ENCODE peak calls at places on chromosomes 16 and 17, in five cellular contexts. K, P, W, X and R are unnamed samples.

GRCh38 chr17:7289256-7290032 is 5.0 kb downstream of the YBX2 start:
- DNase-seq in K (no peak), P (no peak), W (no peak), X (no peak), R (no peak)

GRCh38 chr17:21370430-21370829 is 5.7 kb upstream of the KCNJ12 start:
- DNase-seq in K (no peak), P (no peak), W (no peak), X (no peak), R (peak)

GRCh38 chr16:3171855-3172593 is 16.0 kb upstream of the OR1F1 start:
- DNase-seq in K (no peak), P (no peak), W (no peak), X (no peak), R (no peak)

GRCh38 chr16:25228372-25228771 is 11.6 kb downstream of the AQP8 start:
- DNase-seq in K (no peak), P (no peak), W (no peak), X (no peak), R (no peak)

GRCh38 chr16:73713817-73714495 is 582.7 kb upstream of the PSMD7 start:
- DNase-seq in K (no peak), P (peak), W (no peak), X (no peak), R (peak)

GRCh38 chr17:8326591-8327583 is 12.8 kb upstream of the ODF4 start:
- DNase-seq in K (peak), P (peak), W (no peak), X (no peak), R (peak)

GRCh38 chr16:87437911-87438610 is 45.9 kb downstream of the MAP1LC3B start:
- DNase-seq in K (no peak), P (no peak), W (no peak), X (no peak), R (no peak)

GRCh38 chr16:86577314-86577971 is 906 bp upstream of the FOXL1 start:
- DNase-seq in K (no peak), P (no peak), W (no peak), X (no peak), R (no peak)

GRCh38 chr17:17021194-17021863 is 20.9 kb upstream of the MPRIP start:
- DNase-seq in K (peak), P (no peak), W (no peak), X (no peak), R (no peak)

GRCh38 chr17:74467221-74467951 is 952 bp downstream of the CD300A start:
- DNase-seq in K (no peak), P (no peak), W (no peak), X (peak), R (no peak)

GRCh38 chr16:65598626-65599025 is 476.8 kb upstream of the CDH11 start:
- DNase-seq in K (no peak), P (no peak), W (no peak), X (no peak), R (no peak)

GRCh38 chr16:70715113-70715711 is 29.4 kb upstream of the MTSS2 start:
- DNase-seq in K (peak), P (no peak), W (peak), X (peak), R (no peak)

GRCh38 chr17:6713130-6713917 is at the start of gene SLC13A5:
- DNase-seq in K (no peak), P (peak), W (peak), X (no peak), R (peak)

GRCh38 chr17:63455417-63455816 is 9.3 kb upstream of the CYB561 start:
- DNase-seq in K (no peak), P (no peak), W (no peak), X (no peak), R (no peak)

GRCh38 chr17:55990332-55991006 is 162.8 kb upstream of the ANKFN1 start:
- DNase-seq in K (no peak), P (no peak), W (no peak), X (no peak), R (no peak)

GRCh38 chr16:11494433-11494832 is 92.3 kb downstream of the LITAF start:
- DNase-seq in K (no peak), P (no peak), W (no peak), X (no peak), R (no peak)

GRCh38 chr17:73644145-73645049 is at the start of gene SDK2:
- DNase-seq in K (no peak), P (peak), W (no peak), X (no peak), R (peak)

GRCh38 chr17:43942286-43942685 is at the start of gene PPY:
- DNase-seq in K (no peak), P (no peak), W (no peak), X (no peak), R (no peak)

GRCh38 chr17:43943769-43944418 is 1.6 kb upstream of the PPY start:
- DNase-seq in K (peak), P (peak), W (no peak), X (peak), R (peak)

GRCh38 chr17:43939886-43940285 is 2.4 kb downstream of the PPY start:
- DNase-seq in K (no peak), P (no peak), W (no peak), X (no peak), R (no peak)

GRCh38 chr17:43938838-43939182 is 3.5 kb downstream of the PPY start:
- DNase-seq in K (no peak), P (no peak), W (no peak), X (no peak), R (no peak)

GRCh38 chr17:43940630-43941029 is 1.6 kb downstream of the PPY start:
- DNase-seq in K (no peak), P (peak), W (no peak), X (no peak), R (peak)
- TF ChIP-seq CTCF in K (peak), P (peak), W (peak), X (peak), R (peak)

DNA sequence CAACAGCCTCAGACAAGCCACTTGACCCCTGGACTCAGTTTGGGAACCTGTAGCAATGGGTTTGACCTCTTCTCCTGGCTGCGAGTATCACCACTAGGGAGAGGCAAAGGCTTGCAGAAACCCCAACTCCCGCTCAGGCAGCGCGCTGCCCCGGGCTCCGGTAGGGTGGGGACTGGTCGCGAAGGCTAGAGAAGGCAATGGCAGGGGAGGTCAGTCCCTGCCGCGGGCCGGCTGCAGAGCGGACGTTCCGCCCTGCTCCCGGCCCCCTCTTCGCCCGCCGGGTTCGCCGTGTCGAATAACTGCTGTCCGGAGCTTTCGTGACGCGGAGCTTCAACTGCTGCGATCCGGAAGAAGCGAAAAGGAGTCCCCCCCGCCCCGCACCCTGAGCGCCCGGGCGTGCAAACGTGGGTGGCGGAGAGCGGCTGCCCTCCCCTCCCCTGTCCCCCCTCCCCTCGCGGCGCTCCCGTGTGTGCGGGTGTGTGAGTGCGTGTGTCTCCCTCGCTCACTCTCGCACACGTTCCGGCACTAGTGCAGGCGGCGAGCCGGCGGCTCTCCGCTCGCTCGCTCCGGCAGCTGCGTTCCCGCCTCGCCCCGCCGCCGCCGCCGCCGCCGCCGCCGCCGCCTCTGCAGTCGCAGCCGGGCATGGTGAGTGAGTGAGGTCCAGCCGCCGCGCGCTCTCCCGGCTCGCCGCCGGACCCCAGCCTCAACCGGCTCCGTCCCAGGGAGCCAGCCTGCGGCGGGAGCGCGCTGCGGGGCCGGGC is 792 bp upstream of the SHISA6 start:
- DNase-seq in K (peak), P (no peak), W (no peak), X (no peak), R (peak)
- TF ChIP-seq CTCF in K (peak), P (no peak), W (no peak), X (no peak), R (no peak)

GRCh38 chr17:45719335-45720071 is 64.6 kb upstream of the CRHR1 start:
- DNase-seq in K (no peak), P (peak), W (peak), X (no peak), R (no peak)
- TF ChIP-seq CTCF in K (peak), P (peak), W (peak), X (peak), R (peak)

DNA sequence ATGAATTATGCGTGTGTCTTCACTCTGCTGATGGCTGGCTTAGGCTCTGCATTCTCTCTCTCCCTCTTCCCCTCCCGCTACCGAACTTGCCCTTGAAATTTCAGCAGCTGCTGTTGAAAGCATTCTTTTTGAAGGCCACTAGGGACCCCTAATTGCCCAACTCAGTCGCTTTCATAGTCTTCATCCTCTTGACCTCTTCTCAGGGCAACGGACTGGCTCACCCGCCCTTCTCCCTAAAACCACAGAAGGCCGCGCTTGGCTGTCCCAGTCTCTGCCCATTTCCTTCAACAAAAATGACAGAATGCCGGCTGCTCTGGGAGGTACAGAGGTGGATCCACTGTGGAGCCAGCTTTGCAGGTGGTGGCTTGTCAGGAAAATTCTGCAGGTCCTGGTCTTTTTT is 21.0 kb upstream of the FMNL1 start:
- DNase-seq in K (no peak), P (no peak), W (no peak), X (no peak), R (peak)
- TF ChIP-seq CTCF in K (no peak), P (no peak), W (no peak), X (no peak), R (no peak)

GRCh38 chr16:4388275-4389021 is 16.8 kb downstream of the VASN start:
- DNase-seq in K (no peak), P (no peak), W (no peak), X (no peak), R (no peak)

GRCh38 chr16:4391635-4392381 is 20.2 kb downstream of the VASN start:
- DNase-seq in K (no peak), P (no peak), W (no peak), X (no peak), R (no peak)

GRCh38 chr16:4389051-4389955 is 17.7 kb downstream of the VASN start:
- DNase-seq in K (no peak), P (no peak), W (no peak), X (no peak), R (no peak)

GRCh38 chr16:4392382-4393242 is 21.0 kb downstream of the VASN start:
- DNase-seq in K (no peak), P (no peak), W (peak), X (no peak), R (no peak)

DNA sequence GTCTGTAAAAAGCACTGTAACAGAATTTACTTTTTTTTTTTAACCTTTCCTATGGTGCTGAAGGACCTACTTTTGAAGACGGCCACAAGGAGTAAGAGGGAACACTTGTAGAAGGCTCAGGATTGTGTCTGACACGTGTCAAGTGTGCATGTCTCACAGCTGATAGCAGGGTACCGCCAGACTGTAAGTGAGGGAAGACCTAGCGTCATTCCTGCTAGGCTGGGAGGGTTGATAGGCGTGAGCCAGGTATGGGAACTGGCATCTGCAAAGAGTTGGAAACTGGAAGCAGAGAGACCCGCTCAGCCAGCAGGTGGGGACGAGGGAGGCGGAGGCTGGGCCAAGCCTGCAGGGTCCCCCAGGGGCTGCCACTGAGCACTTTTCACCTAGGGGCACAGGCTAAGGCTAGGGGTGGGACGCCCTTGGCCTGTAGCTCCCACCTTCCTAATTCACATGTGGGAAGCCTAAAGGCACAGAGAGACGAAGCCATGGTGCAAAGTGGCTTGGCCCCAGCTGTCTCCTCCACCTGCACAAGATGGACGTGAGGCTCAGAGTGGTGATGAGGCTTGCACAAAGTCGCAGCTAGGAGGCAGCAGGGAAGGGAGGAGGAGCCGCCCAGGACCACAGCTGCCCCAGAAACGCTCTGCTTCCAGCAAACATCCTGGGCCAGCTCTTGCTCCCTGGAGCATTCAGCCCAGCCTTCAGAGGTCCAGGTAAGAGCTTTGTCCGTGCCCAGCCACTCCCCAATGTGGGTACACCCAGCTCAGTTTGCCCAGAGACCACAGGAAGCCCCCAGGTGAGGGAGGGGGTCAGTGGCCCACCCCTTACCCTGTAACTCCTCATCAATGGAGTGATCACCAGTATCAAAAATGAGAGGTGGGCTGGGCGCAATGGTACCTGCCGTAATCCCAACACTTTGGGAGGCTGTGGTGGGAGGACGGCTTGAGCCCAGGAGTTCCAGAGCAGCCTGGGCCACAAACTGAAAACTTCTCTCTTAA is 18.9 kb downstream of the VASN start:
- DNase-seq in K (no peak), P (no peak), W (no peak), X (no peak), R (no peak)
- TF ChIP-seq CTCF in K (no peak), P (no peak), W (peak), X (no peak), R (no peak)

GRCh38 chr17:38874505-38875419 is 4.9 kb downstream of the LASP1 start:
- DNase-seq in K (no peak), P (no peak), W (no peak), X (no peak), R (no peak)
- TF ChIP-seq CTCF in K (no peak), P (no peak), W (no peak), X (no peak), R (no peak)

GRCh38 chr17:51435641-51436091 is 175.3 kb downstream of the UTP18 start:
- DNase-seq in K (peak), P (peak), W (no peak), X (no peak), R (peak)
- TF ChIP-seq CTCF in K (peak), P (peak), W (peak), X (peak), R (peak)

DNA sequence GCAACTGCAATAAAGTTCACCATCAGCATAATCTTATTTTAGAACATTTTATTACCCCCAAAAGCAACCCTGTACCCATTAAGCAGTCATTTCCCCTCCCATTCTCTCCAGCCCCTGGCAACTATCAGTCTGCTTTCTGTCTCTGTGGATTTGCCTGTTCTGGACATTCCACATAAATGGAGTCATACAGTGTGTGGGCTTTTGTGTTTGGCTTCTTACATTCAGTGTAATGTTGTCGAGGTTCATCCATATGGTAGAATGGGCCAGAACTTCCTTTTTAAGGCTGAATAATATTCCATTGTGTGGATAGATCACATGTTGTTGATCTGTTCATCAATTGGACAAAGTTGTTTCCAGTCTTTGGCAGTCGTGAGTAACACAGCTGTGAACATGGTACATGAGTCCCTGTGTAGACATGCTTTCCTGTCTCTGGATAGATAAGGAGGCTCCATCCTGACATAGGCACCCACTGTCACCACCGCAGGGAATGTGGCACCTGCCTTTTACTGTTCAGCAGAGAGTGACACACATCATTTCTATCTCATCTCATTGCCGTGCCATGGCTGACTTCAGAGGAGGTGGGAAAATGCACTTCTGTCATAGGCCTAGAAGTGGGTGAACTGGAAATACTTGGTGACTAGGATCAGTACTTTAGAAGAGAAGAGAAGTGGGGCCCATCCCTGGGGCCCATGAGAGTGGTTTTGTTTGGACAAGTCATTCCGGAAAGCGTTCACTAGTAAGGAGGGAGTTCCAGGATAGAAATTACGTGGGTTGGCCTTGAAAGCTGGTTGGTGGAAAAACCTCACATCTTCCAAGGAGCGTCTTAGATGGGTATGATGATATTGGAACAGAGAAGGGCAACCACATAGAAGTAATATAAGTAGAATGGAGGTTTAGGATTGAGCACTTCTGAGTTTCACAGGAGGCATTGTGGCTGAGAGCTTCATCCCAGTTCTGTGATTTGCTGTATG is 25.8 kb downstream of the EPN2 start:
- DNase-seq in K (no peak), P (no peak), W (no peak), X (no peak), R (no peak)
- TF ChIP-seq CTCF in K (no peak), P (no peak), W (no peak), X (no peak), R (no peak)

GRCh38 chr17:49249292-49249794 is 18.8 kb upstream of the PHOSPHO1 start:
- DNase-seq in K (no peak), P (no peak), W (no peak), X (no peak), R (no peak)

GRCh38 chr17:49249890-49250522 is 19.4 kb upstream of the PHOSPHO1 start:
- DNase-seq in K (no peak), P (no peak), W (no peak), X (no peak), R (no peak)

GRCh38 chr17:49252148-49252682 is 21.6 kb upstream of the PHOSPHO1 start:
- DNase-seq in K (no peak), P (no peak), W (no peak), X (no peak), R (no peak)

GRCh38 chr17:49257296-49257695 is 26.7 kb upstream of the PHOSPHO1 start:
- DNase-seq in K (no peak), P (no peak), W (no peak), X (no peak), R (no peak)

DNA sequence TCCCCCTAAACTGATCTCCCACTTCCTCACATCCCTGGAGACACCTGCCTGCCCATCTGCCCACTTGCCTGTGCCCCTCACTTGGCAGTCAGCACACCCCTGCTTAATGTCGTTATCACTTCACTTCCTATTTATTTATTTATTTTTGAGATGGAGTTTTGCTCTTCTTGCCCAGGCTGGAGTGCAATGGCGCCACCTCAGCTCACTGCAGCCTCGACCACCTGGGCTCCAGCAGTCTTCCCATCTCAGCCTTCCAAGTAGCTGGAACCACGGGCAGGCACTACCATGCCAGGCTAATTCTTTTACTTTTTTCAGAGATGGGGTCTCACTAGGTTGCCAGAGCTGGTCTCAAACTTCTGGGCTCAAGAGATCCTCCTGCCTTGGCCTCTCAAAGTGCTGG is 23.5 kb upstream of the PHOSPHO1 start:
- DNase-seq in K (no peak), P (no peak), W (no peak), X (no peak), R (no peak)
- TF ChIP-seq CTCF in K (no peak), P (no peak), W (no peak), X (no peak), R (no peak)

GRCh38 chr17:60229189-60229802 is 79.5 kb downstream of the CA4 start:
- DNase-seq in K (no peak), P (no peak), W (peak), X (no peak), R (no peak)
- TF ChIP-seq CTCF in K (no peak), P (no peak), W (peak), X (no peak), R (no peak)